ENCODE peak calls at places on chromosome 7, in six cellular contexts. O is esophagus squamous epithelium, H is omental fat pad, Q is WTC11, J is brain microvascular endothelial cell, I is osteoblast. G is an unnamed sample.

GRCh38 chr7:41940760-41941343 is 238.0 kb upstream of the INHBA start:
- DNase-seq in H (no peak), Q (peak; percentile 71), O (no peak), J (peak; percentile 69), I (peak; percentile 91), G (peak; percentile 35)

GRCh38 chr7:36600869-36601530 is 123.3 kb downstream of the AOAH start:
- DNase-seq in I (peak; percentile 62), J (peak; percentile 67), O (no peak), Q (no peak), H (no peak), G (no peak)

GRCh38 chr7:106736508-106737201 is 75.7 kb upstream of the CCDC71L start:
- DNase-seq in O (no peak), J (peak; percentile 72), Q (peak; percentile 30), H (no peak), I (peak; percentile 57), G (no peak)

GRCh38 chr7:15891151-15891842 is 204.8 kb upstream of the MEOX2 start:
- DNase-seq in O (no peak), J (peak; percentile 11), Q (no peak), I (peak; percentile 42), H (no peak), G (no peak)

GRCh38 chr7:29080803-29081202 is 65.5 kb downstream of the CPVL start:
- DNase-seq in H (no peak), J (no peak), O (no peak), I (no peak), Q (no peak), G (no peak)

GRCh38 chr7:1947586-1948217 is 277.6 kb downstream of the ELFN1 start:
- DNase-seq in J (no peak), I (no peak), O (no peak), H (no peak), Q (no peak), G (no peak)

GRCh38 chr7:102989161-102989560 is 76.4 kb downstream of the LRRC17 start:
- DNase-seq in Q (no peak), H (no peak), J (no peak), O (no peak), I (no peak), G (no peak)

GRCh38 chr7:2834748-2835441 is 9.2 kb downstream of the GNA12 start:
- DNase-seq in H (no peak), J (no peak), I (no peak), O (no peak), Q (no peak), G (no peak)

GRCh38 chr7:1693419-1693990 is 23.4 kb downstream of the ELFN1 start:
- DNase-seq in J (no peak), O (no peak), Q (peak; percentile 20), I (no peak), H (peak; percentile 20), G (no peak)

GRCh38 chr7:33590902-33591301 is 314.4 kb upstream of the BMPER start:
- DNase-seq in Q (no peak), H (no peak), J (peak; percentile 33), O (no peak), I (no peak), G (no peak)

GRCh38 chr7:132580277-132580676 is 4.0 kb upstream of the PLXNA4 start:
- DNase-seq in H (no peak), O (no peak), Q (no peak), I (peak; percentile 82), J (no peak), G (no peak)

GRCh38 chr7:117034851-117035462 is 81.7 kb downstream of the ST7 start:
- DNase-seq in I (no peak), H (no peak), J (no peak), O (no peak), Q (no peak), G (no peak)

GRCh38 chr7:84757756-84758155 is 429.1 kb downstream of the SEMA3D start:
- DNase-seq in Q (no peak), H (no peak), O (no peak), I (no peak), J (no peak), G (no peak)

GRCh38 chr7:41709621-41710020 is 6.7 kb upstream of the INHBA start:
- DNase-seq in Q (no peak), O (no peak), J (peak; percentile 98), I (peak; percentile 92), H (no peak), G (no peak)

GRCh38 chr7:34067406-34067805 is 162.1 kb downstream of the BMPER start:
- DNase-seq in Q (no peak), O (no peak), H (no peak), J (no peak), I (no peak), G (no peak)

GRCh38 chr7:7521259-7521658 is 14.4 kb downstream of the COL28A1 start:
- DNase-seq in H (no peak), I (peak; percentile 38), O (no peak), Q (no peak), J (peak; percentile 6), G (no peak)

GRCh38 chr7:100791881-100792666 is 35.2 kb downstream of the EPHB4 start:
- DNase-seq in O (no peak), H (no peak), I (no peak), J (no peak), Q (no peak), G (no peak)
- TF ChIP-seq CTCF in O (no peak), H (no peak), I (no peak), J (no peak), Q (no peak), G (no peak)

DNA sequence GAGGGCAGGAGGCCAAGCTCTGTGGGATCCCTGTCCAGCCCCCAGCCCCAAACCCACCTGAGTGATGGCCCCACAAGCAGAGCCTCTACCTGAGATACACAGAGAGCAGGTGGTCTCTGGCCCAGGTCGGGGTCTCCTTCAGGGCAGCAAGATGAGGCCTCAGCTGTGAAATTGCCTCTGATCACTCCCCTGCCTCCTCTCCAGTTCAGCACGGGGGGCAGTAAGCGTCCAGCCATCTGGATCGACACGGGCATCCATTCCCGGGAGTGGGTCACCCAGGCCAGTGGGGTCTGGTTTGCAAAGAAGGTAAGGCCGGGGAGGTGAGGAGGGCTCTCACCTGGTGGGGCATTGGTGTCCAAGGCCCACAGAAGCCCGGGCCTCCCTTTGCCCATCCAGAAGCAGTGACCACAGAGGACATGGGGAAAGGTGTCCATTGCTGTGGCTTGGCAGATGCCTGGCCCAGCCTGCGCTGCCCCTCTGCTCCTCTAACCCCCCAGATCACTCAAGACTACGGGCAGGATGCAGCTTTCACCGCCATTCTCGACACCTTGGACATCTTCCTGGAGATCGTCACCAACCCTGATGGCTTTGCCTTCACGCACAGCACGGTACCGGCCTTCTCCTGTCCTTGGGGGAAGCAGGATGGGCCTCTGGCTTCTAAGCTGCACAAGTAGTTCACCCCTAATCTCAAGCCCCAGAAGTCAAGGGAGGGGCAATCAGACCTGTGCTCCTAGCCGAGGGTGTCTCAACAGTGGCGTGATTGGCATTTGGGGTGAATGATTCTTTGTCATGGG is 3.1 kb downstream of the CPA1 start:
- DNase-seq in H (no peak), Q (no peak), O (no peak), I (peak; percentile 38), J (no peak), G (no peak)
- TF ChIP-seq CTCF in H (no peak), Q (no peak), O (no peak), I (no peak), J (no peak), G (no peak)

DNA sequence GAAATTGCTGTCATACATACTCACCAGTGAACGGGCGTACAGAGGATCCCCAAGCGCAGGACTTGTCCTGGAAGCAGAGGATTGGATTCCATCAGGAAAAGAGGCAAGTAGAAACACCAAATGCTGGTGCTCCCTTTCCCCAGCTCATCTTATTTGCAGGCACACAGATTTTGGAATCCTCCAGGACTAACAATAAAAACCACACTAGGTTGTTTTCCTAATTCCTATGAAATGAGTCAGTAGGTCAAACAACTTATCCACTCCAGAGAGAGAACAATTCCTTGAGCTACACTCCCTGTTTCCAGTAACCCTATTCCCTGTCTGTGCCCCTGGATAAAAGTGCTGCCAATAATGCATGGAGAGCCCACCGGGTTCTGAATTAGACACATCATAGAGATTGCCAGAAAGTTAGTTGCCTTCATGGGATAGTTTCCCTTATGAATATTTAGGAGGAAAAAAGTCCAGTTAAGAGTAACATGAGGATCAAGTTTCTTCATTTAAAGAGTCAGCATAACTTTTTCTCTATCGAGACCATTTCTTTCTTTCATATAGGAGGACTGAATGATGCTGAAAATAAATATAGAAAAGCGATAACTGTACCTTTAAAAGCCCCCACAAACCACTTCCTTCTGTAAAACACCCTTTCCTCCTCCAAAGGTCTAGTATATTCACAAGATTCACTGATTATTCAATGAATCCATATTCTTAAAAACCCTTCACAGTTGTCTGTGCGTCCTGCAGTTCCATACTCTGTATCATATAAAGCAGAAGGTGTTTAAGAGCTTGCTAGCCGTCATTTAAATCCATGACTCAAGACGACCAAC is 178.3 kb upstream of the KLF14 start:
- DNase-seq in H (no peak), O (no peak), Q (no peak), J (no peak), I (no peak), G (no peak)
- TF ChIP-seq CTCF in H (no peak), O (no peak), Q (no peak), J (no peak), I (no peak), G (no peak)

GRCh38 chr7:90552521-90552920 is 43.6 kb upstream of the CDK14 start:
- DNase-seq in I (peak; percentile 8), H (no peak), Q (no peak), O (no peak), J (no peak), G (no peak)
- TF ChIP-seq CTCF in I (peak; percentile 41), H (no peak), Q (no peak), O (peak; percentile 5), J (no peak), G (no peak)

GRCh38 chr7:91345449-91345848 is 81.2 kb downstream of the FZD1 start:
- DNase-seq in H (no peak), Q (no peak), O (no peak), I (no peak), J (no peak), G (no peak)
- TF ChIP-seq CTCF in H (no peak), Q (no peak), O (no peak), I (no peak), J (no peak), G (no peak)